ENCODE peak calls at places on chromosomes 7 and 10, in ten cellular contexts. M, G, U, T, S, V, C, R, J and X are unnamed samples. For H3K27me3 and H3K9me3, the result is how much of the 10 kb centered on the place peaks cover.

GRCh38 chr10:92419740-92420553 is 129.0 kb downstream of the MARCHF5 start:
- DNase-seq in M (peak), G (peak), U (no peak), T (peak), S (no peak), V (no peak), C (peak), R (peak), J (peak), X (no peak)

GRCh38 chr7:69599211-69599878 is 1.1 kb downstream of the AUTS2 start:
- DNase-seq in M (no peak), G (no peak), U (no peak), T (peak), S (no peak), V (no peak), C (no peak), R (no peak), J (peak), X (no peak)

GRCh38 chr10:3330687-3331086 is 158.1 kb upstream of the PITRM1 start:
- DNase-seq in M (no peak), G (peak), U (no peak), T (no peak), S (no peak), V (no peak), C (peak), R (peak), J (no peak), X (no peak)

GRCh38 chr7:44145969-44146897 is 5.1 kb upstream of the MYL7 start:
- DNase-seq in M (peak), G (peak), U (no peak), T (peak), S (peak), V (peak), C (peak), R (peak), J (peak), X (peak)

GRCh38 chr10:112624546-112625048 is 177.6 kb downstream of the VTI1A start:
- DNase-seq in M (no peak), G (no peak), U (no peak), T (no peak), S (no peak), V (no peak), C (no peak), R (no peak), J (no peak), X (no peak)

GRCh38 chr10:132678436-132679216 is 107.3 kb downstream of the NKX6-2 start:
- DNase-seq in M (peak), G (peak), U (no peak), T (no peak), S (no peak), V (no peak), C (no peak), R (no peak), J (no peak), X (no peak)

GRCh38 chr7:94325121-94325475 is 69.6 kb upstream of the COL1A2 start:
- DNase-seq in M (no peak), G (no peak), U (no peak), T (no peak), S (no peak), V (no peak), C (no peak), R (no peak), J (no peak), X (no peak)

GRCh38 chr10:53325073-53325472 is 552.5 kb upstream of the MBL2 start:
- DNase-seq in M (no peak), G (no peak), U (no peak), T (no peak), S (no peak), V (no peak), C (peak), R (no peak), J (no peak), X (no peak)

GRCh38 chr10:113226404-113226803 is 276.4 kb downstream of the TCF7L2 start:
- DNase-seq in M (no peak), G (no peak), U (no peak), T (no peak), S (no peak), V (no peak), C (no peak), R (peak), J (peak), X (no peak)

GRCh38 chr10:15370741-15371701 is at the start of gene FAM171A1:
- DNase-seq in M (peak), G (no peak), U (no peak), T (peak), S (peak), V (peak), C (peak), R (no peak), J (peak), X (peak)

GRCh38 chr7:135681758-135682157 is 19.4 kb downstream of the STMP1 start:
- DNase-seq in M (no peak), G (no peak), U (no peak), T (no peak), S (no peak), V (no peak), C (no peak), R (no peak), J (no peak), X (no peak)
- TF ChIP-seq CTCF in M (no peak), G (no peak), U (no peak), T (no peak), S (no peak), V (no peak), C (no peak), R (no peak), J (no peak), X (no peak)

GRCh38 chr10:100707261-100707848 is 38.0 kb upstream of the PAX2 start:
- DNase-seq in M (no peak), G (no peak), U (no peak), T (no peak), S (no peak), V (no peak), C (no peak), R (no peak), J (no peak), X (no peak)

GRCh38 chr10:100710151-100710871 is 35.1 kb upstream of the PAX2 start:
- DNase-seq in M (no peak), G (no peak), U (no peak), T (no peak), S (no peak), V (no peak), C (no peak), R (no peak), J (peak), X (no peak)

GRCh38 chr10:100709146-100709545 is 36.2 kb upstream of the PAX2 start:
- DNase-seq in M (no peak), G (no peak), U (no peak), T (no peak), S (no peak), V (no peak), C (no peak), R (no peak), J (no peak), X (no peak)

GRCh38 chr10:100713049-100713858 is 32.1 kb upstream of the PAX2 start:
- DNase-seq in M (no peak), G (no peak), U (no peak), T (no peak), S (no peak), V (no peak), C (no peak), R (no peak), J (peak), X (no peak)

GRCh38 chr10:100709655-100710054 is 35.7 kb upstream of the PAX2 start:
- DNase-seq in M (no peak), G (no peak), U (no peak), T (no peak), S (no peak), V (no peak), C (no peak), R (no peak), J (no peak), X (no peak)
- H3K27me3 ChIP-seq in M (under half), G (under half), U (under half), T (half or more), S (half or more), V (under half), C (half or more), R (under half), J (half or more), X (half or more)

GRCh38 chr7:63927261-63927660 is 71.4 kb upstream of the ZNF722 start:
- DNase-seq in M (no peak), G (no peak), U (no peak), T (no peak), S (no peak), V (no peak), C (no peak), R (no peak), J (no peak), X (no peak)
- H3K9me3 ChIP-seq in M (under half), G (under half), U (under half), T (under half), S (under half), V (under half), C (under half), R (under half), J (half or more), X (under half)

DNA sequence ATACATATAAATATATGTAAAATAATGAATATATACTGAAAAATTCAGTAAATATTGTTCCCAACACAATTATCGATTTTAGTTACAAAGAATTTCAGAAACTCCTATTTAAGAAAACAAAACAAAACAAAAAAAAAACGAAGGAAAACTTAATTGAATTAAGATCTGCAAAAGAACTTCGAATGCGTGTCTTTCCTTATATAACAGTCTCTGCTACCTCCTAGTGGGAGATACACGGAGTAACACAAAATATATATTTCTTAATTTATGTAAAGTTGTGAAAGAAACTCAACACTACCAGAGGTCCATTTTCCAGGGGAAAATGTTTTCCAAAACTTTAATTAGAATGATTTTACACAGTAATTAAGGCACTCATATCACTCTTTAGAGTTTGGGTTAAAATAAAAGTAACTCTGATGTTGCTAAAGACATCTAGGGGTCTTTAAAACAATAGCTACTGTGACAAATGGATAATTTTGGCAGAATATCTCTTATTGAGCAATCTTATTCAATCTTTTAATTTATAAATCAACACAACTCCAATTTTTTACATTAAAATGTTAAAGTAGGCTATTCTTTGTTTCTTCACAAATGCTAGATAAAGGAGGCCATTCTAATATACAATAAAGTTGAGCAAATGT is 41.6 kb downstream of the NEBL start:
- DNase-seq in M (no peak), G (no peak), U (no peak), T (no peak), S (peak), V (no peak), C (peak), R (no peak), J (no peak), X (no peak)
- TF ChIP-seq CTCF in M (no peak), G (peak), U (peak), T (peak), S (peak), V (no peak), C (peak), R (no peak), J (peak), X (no peak)

DNA sequence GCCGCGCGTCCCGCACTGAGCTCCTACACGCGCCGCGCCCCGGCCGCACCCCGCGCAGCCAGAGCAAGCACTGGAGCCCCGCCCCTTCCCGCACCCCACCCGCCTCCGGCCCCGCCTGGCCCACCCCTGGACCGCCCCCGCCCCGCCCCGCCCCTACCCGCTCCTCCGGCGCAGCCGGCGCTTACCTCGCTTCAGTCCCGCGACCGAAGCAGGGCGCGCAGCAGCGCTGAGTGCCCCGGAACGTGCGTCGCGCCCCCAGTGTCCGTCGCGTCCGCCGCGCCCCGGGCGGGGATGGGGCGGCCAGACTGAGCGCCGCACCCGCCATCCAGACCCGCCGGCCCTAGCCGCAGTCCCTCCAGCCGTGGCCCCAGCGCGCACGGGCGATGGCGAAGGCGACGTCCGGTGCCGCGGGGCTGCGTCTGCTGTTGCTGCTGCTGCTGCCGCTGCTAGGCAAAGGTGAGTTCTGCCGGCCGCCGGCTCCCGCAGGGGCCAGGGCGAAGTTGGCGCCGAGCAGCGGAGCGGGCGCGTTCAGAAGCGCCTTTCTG is at the start of gene RET:
- DNase-seq in M (no peak), G (no peak), U (no peak), T (peak), S (no peak), V (no peak), C (no peak), R (no peak), J (peak), X (no peak)
- H3K27me3 ChIP-seq in M (under half), G (under half), U (under half), T (under half), S (under half), V (under half), C (under half), R (under half), J (under half), X (under half)

GRCh38 chr7:158277219-158278141 is 310.1 kb downstream of the PTPRN2 start:
- DNase-seq in M (no peak), G (no peak), U (no peak), T (no peak), S (no peak), V (no peak), C (no peak), R (no peak), J (no peak), X (no peak)

GRCh38 chr7:158274404-158274811 is 313.2 kb downstream of the PTPRN2 start:
- DNase-seq in M (no peak), G (peak), U (no peak), T (no peak), S (no peak), V (no peak), C (no peak), R (no peak), J (no peak), X (no peak)

GRCh38 chr7:158276414-158277218 is 311.0 kb downstream of the PTPRN2 start:
- DNase-seq in M (no peak), G (no peak), U (no peak), T (no peak), S (no peak), V (no peak), C (no peak), R (no peak), J (no peak), X (no peak)

GRCh38 chr7:158274996-158275395 is 312.6 kb downstream of the PTPRN2 start:
- DNase-seq in M (no peak), G (peak), U (no peak), T (no peak), S (no peak), V (no peak), C (no peak), R (no peak), J (no peak), X (no peak)

GRCh38 chr7:158275711-158276413 is 311.8 kb downstream of the PTPRN2 start:
- DNase-seq in M (no peak), G (no peak), U (no peak), T (no peak), S (no peak), V (no peak), C (no peak), R (no peak), J (no peak), X (no peak)
- H3K9me3 ChIP-seq in M (under half), G (under half), U (under half), T (under half), S (under half), V (under half), C (half or more), R (under half), J (under half), X (under half)

GRCh38 chr7:65750511-65751344 is 122.1 kb upstream of the VKORC1L1 start:
- DNase-seq in M (peak), G (peak), U (peak), T (peak), S (peak), V (peak), C (peak), R (peak), J (peak), X (peak)
- TF ChIP-seq CTCF in M (peak), G (peak), U (no peak), T (peak), S (no peak), V (no peak), C (no peak), R (no peak), J (no peak), X (no peak)

GRCh38 chr7:37923996-37924395 is 3.6 kb downstream of the EPDR1 start:
- DNase-seq in M (no peak), G (no peak), U (no peak), T (no peak), S (no peak), V (no peak), C (no peak), R (no peak), J (no peak), X (no peak)

GRCh38 chr7:37920305-37920618 is 178 bp upstream of the EPDR1 start:
- DNase-seq in M (no peak), G (no peak), U (no peak), T (no peak), S (no peak), V (no peak), C (no peak), R (no peak), J (no peak), X (no peak)

GRCh38 chr7:37920619-37921339 is at the start of gene EPDR1:
- DNase-seq in M (peak), G (peak), U (no peak), T (peak), S (peak), V (peak), C (no peak), R (peak), J (peak), X (no peak)

GRCh38 chr7:37921876-37922275 is 1.4 kb downstream of the EPDR1 start:
- DNase-seq in M (no peak), G (no peak), U (no peak), T (no peak), S (no peak), V (no peak), C (no peak), R (no peak), J (no peak), X (no peak)

DNA sequence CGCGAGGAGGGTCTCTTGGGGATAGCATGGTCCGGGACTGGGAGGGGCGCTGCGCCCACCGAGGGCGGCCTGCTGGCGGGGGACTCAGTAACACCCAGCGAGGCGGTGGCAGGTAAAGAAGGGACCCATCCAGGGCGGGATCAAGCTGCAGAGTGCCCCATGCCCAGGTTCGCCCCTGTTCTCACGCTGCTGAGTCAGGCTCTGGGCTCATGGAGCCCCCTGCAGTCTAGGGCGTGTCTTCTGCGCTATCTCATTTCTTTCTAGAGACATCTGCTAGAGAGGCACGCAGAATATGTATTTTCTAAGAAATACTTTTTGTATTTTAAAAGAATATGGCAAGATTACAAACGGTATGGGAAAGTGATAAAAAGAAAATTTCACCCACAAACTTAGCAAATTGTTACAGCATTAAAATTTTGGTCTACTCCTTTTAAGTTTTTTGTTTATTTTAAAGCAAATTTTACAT is 933 bp downstream of the EPDR1 start:
- DNase-seq in M (peak), G (peak), U (no peak), T (peak), S (peak), V (peak), C (no peak), R (peak), J (no peak), X (no peak)
- H3K27me3 ChIP-seq in M (under half), G (under half), U (under half), T (under half), S (under half), V (under half), C (under half), R (under half), J (under half), X (half or more)

GRCh38 chr10:101669181-101669580 is 25.8 kb downstream of the FBXW4 start:
- DNase-seq in M (no peak), G (no peak), U (no peak), T (no peak), S (no peak), V (no peak), C (no peak), R (no peak), J (no peak), X (no peak)

GRCh38 chr10:101663097-101663496 is 31.9 kb downstream of the FBXW4 start:
- DNase-seq in M (no peak), G (no peak), U (no peak), T (no peak), S (no peak), V (no peak), C (no peak), R (no peak), J (no peak), X (no peak)

GRCh38 chr10:101668566-101668965 is 26.4 kb downstream of the FBXW4 start:
- DNase-seq in M (no peak), G (no peak), U (no peak), T (no peak), S (no peak), V (no peak), C (no peak), R (no peak), J (no peak), X (no peak)

GRCh38 chr10:101670635-101671034 is 24.3 kb downstream of the FBXW4 start:
- DNase-seq in M (no peak), G (no peak), U (no peak), T (no peak), S (no peak), V (no peak), C (no peak), R (no peak), J (no peak), X (no peak)

GRCh38 chr10:101666025-101666424 is 28.9 kb downstream of the FBXW4 start:
- DNase-seq in M (no peak), G (no peak), U (no peak), T (no peak), S (no peak), V (no peak), C (no peak), R (no peak), J (no peak), X (no peak)
- H3K9me3 ChIP-seq in M (under half), G (under half), U (under half), T (under half), S (under half), V (under half), C (under half), R (under half), J (under half), X (under half)

GRCh38 chr10:69583106-69583505 is 9.9 kb upstream of the NEUROG3 start:
- DNase-seq in M (no peak), G (no peak), U (no peak), T (no peak), S (no peak), V (no peak), C (no peak), R (no peak), J (no peak), X (no peak)
- TF ChIP-seq CTCF in M (no peak), G (no peak), U (no peak), T (no peak), S (no peak), V (no peak), C (no peak), R (no peak), J (no peak), X (no peak)